ENCODE peak calls at places on chromosomes 12 and 14, in nine cellular contexts. E is transverse colon; R is CD8-positive, alpha-beta T cell; W is heart right ventricle; A is retinal pigment epithelial cell; X is choroid plexus epithelial cell; L is sigmoid colon; M is natural killer cell; U is GM06990. K is an unnamed sample.

GRCh38 chr12:70319632-70320031 is 46.5 kb upstream of the KCNMB4 start:
- DNase-seq in E (no peak), R (no peak), W (no peak), A (no peak), X (no peak), L (no peak), M (no peak), U (no peak), K (no peak)

GRCh38 chr14:72617391-72618011 is 276.4 kb downstream of the DPF3 start:
- DNase-seq in E (no peak), R (peak), W (peak), A (peak), X (peak), L (no peak), M (peak), U (no peak), K (peak)

GRCh38 chr14:24692382-24693352 is 58.7 kb upstream of the GZMB start:
- DNase-seq in E (no peak), R (peak), W (no peak), A (no peak), X (no peak), L (no peak), M (peak), U (no peak), K (no peak)

GRCh38 chr14:73717998-73718741 is 4.0 kb upstream of the PNMA1 start:
- DNase-seq in E (peak), R (no peak), W (no peak), A (no peak), X (peak), L (peak), M (no peak), U (no peak), K (no peak)

GRCh38 chr14:23494223-23494622 is 24.7 kb downstream of the NGDN start:
- DNase-seq in E (no peak), R (no peak), W (no peak), A (peak), X (peak), L (no peak), M (no peak), U (no peak), K (no peak)

GRCh38 chr14:75306917-75307699 is 28.5 kb downstream of the FOS start:
- DNase-seq in E (no peak), R (no peak), W (no peak), A (no peak), X (peak), L (no peak), M (no peak), U (no peak), K (no peak)

GRCh38 chr12:113241191-113242017 is 20.1 kb downstream of the TPCN1 start:
- DNase-seq in E (peak), R (no peak), W (no peak), A (no peak), X (peak), L (no peak), M (no peak), U (no peak), K (no peak)

GRCh38 chr12:55019784-55020183 is at the start of gene NEUROD4:
- DNase-seq in E (no peak), R (no peak), W (no peak), A (peak), X (peak), L (no peak), M (no peak), U (no peak), K (peak)

GRCh38 chr14:75981826-75982723 is at the start of gene TGFB3:
- DNase-seq in E (peak), R (peak), W (peak), A (peak), X (peak), L (peak), M (peak), U (peak), K (peak)

GRCh38 chr12:113194971-113195391 is 9.5 kb downstream of the RITA1 start:
- DNase-seq in E (no peak), R (no peak), W (no peak), A (peak), X (peak), L (no peak), M (no peak), U (no peak), K (no peak)

GRCh38 chr12:130818381-130819247 is 20.4 kb downstream of the STX2 start:
- DNase-seq in E (peak), R (peak), W (peak), A (no peak), X (peak), L (peak), M (peak), U (peak), K (peak)

GRCh38 chr14:64026600-64026999 is 173.8 kb downstream of the SYNE2 start:
- DNase-seq in E (no peak), R (no peak), W (no peak), A (no peak), X (no peak), L (no peak), M (no peak), U (no peak), K (no peak)

GRCh38 chr12:2803635-2804380 is 8.7 kb upstream of the ITFG2 start:
- DNase-seq in E (no peak), R (no peak), W (no peak), A (no peak), X (no peak), L (no peak), M (no peak), U (no peak), K (no peak)

GRCh38 chr14:90061849-90062794 is at the start of gene KCNK13:
- DNase-seq in E (peak), R (no peak), W (peak), A (no peak), X (no peak), L (no peak), M (no peak), U (peak), K (no peak)

GRCh38 chr12:30754383-30754749 is 385 bp downstream of the CAPRIN2 start:
- DNase-seq in E (no peak), R (no peak), W (no peak), A (no peak), X (no peak), L (no peak), M (no peak), U (no peak), K (no peak)

GRCh38 chr14:40100544-40101196 is 668.4 kb upstream of the FBXO33 start:
- DNase-seq in E (no peak), R (no peak), W (no peak), A (no peak), X (no peak), L (no peak), M (no peak), U (no peak), K (no peak)

GRCh38 chr14:40221428-40221827 is 789.2 kb upstream of the FBXO33 start:
- DNase-seq in E (no peak), R (no peak), W (no peak), A (no peak), X (no peak), L (no peak), M (no peak), U (no peak), K (no peak)

GRCh38 chr12:54159140-54159539 is 29.6 kb downstream of the SMUG1 start:
- DNase-seq in E (no peak), R (no peak), W (no peak), A (no peak), X (peak), L (no peak), M (no peak), U (peak), K (peak)

GRCh38 chr12:46246021-46246700 is 22.7 kb downstream of the SLC38A1 start:
- DNase-seq in E (no peak), R (peak), W (no peak), A (no peak), X (no peak), L (no peak), M (no peak), U (no peak), K (no peak)

GRCh38 chr12:18824287-18824686 is 86.4 kb downstream of the CAPZA3 start:
- DNase-seq in E (no peak), R (no peak), W (no peak), A (no peak), X (no peak), L (no peak), M (no peak), U (no peak), K (no peak)

GRCh38 chr12:27460471-27460978 is 14.0 kb downstream of the SMCO2 start:
- DNase-seq in E (peak), R (no peak), W (no peak), A (no peak), X (peak), L (no peak), M (no peak), U (no peak), K (no peak)

GRCh38 chr12:16291032-16291431 is 13.5 kb upstream of the SLC15A5 start:
- DNase-seq in E (no peak), R (no peak), W (no peak), A (no peak), X (no peak), L (no peak), M (no peak), U (no peak), K (no peak)

GRCh38 chr14:54758041-54758440 is 144.6 kb downstream of the GCH1 start:
- DNase-seq in E (peak), R (no peak), W (no peak), A (no peak), X (no peak), L (no peak), M (no peak), U (no peak), K (no peak)

GRCh38 chr12:31832740-31833540 is 104.1 kb upstream of the AMN1 start:
- DNase-seq in E (no peak), R (peak), W (no peak), A (no peak), X (no peak), L (no peak), M (peak), U (peak), K (no peak)

GRCh38 chr14:61875483-61875882 is 113.3 kb downstream of the SNAPC1 start:
- DNase-seq in E (no peak), R (no peak), W (no peak), A (no peak), X (no peak), L (no peak), M (no peak), U (no peak), K (no peak)

GRCh38 chr12:43992856-43993255 is 157.0 kb downstream of the TMEM117 start:
- DNase-seq in E (no peak), R (no peak), W (no peak), A (no peak), X (no peak), L (no peak), M (no peak), U (no peak), K (no peak)

GRCh38 chr12:98578821-98579220 is 14.7 kb upstream of the SLC25A3 start:
- DNase-seq in E (peak), R (no peak), W (no peak), A (no peak), X (peak), L (no peak), M (no peak), U (no peak), K (no peak)

GRCh38 chr14:50085570-50086315 is 30.6 kb downstream of the VCPKMT start:
- DNase-seq in E (no peak), R (no peak), W (no peak), A (no peak), X (peak), L (no peak), M (peak), U (peak), K (no peak)

GRCh38 chr12:3832738-3833137 is 40.5 kb downstream of the PARP11 start:
- DNase-seq in E (no peak), R (no peak), W (no peak), A (no peak), X (peak), L (no peak), M (no peak), U (no peak), K (no peak)

GRCh38 chr12:67161322-67161918 is 107.7 kb upstream of the CAND1 start:
- DNase-seq in E (peak), R (peak), W (no peak), A (peak), X (peak), L (no peak), M (no peak), U (peak), K (no peak)

GRCh38 chr14:58301416-58301815 is 3.1 kb downstream of the ARID4A start:
- DNase-seq in E (no peak), R (no peak), W (no peak), A (no peak), X (no peak), L (no peak), M (no peak), U (no peak), K (no peak)

GRCh38 chr12:11581179-11581755 is 68.2 kb upstream of the ETV6 start:
- DNase-seq in E (peak), R (peak), W (no peak), A (peak), X (peak), L (peak), M (peak), U (no peak), K (peak)

GRCh38 chr12:103806807-103807206 is 34.2 kb downstream of the NT5DC3 start:
- DNase-seq in E (no peak), R (no peak), W (no peak), A (no peak), X (peak), L (peak), M (no peak), U (no peak), K (no peak)

DNA sequence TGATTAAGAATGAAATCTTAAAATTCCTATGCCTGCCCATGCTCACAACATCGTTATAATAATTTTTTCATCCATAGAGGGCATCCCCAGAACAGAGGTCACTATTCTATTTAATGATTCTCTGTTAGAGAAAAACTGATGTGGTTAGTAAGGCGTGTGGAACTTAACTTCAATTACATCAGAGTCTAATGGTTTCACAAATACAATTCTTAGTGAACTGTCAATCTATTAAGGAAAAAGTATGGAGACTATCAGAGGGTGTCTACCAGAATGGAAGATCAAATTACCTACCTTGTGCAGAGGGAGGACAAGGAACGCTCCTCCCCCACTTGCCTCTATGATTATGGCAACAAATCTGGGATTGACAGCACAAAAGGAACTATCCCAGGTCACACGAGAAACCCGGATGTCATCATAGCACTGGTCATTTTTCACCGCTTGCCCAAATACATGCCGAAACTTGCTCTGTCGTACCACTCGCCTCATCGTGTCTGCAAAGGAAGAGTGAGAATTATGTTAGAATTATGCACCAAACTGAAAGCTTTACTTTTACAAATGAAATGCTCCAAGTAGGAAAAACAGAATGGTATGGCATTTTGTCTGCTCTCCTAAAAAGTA is 30.4 kb downstream of the CORO1C start:
- DNase-seq in E (no peak), R (no peak), W (no peak), A (no peak), X (no peak), L (no peak), M (no peak), U (no peak), K (no peak)
- TF ChIP-seq CTCF in E (no peak), R (no peak), W (no peak), A (no peak), X (no peak), L (no peak), M (no peak), U (no peak), K (no peak)

GRCh38 chr12:99806304-99806703 is 158.8 kb downstream of the GARIN6 start:
- DNase-seq in E (no peak), R (no peak), W (no peak), A (no peak), X (no peak), L (no peak), M (no peak), U (no peak), K (no peak)

GRCh38 chr12:99809921-99810320 is 162.4 kb downstream of the GARIN6 start:
- DNase-seq in E (no peak), R (no peak), W (no peak), A (no peak), X (no peak), L (no peak), M (no peak), U (no peak), K (no peak)

DNA sequence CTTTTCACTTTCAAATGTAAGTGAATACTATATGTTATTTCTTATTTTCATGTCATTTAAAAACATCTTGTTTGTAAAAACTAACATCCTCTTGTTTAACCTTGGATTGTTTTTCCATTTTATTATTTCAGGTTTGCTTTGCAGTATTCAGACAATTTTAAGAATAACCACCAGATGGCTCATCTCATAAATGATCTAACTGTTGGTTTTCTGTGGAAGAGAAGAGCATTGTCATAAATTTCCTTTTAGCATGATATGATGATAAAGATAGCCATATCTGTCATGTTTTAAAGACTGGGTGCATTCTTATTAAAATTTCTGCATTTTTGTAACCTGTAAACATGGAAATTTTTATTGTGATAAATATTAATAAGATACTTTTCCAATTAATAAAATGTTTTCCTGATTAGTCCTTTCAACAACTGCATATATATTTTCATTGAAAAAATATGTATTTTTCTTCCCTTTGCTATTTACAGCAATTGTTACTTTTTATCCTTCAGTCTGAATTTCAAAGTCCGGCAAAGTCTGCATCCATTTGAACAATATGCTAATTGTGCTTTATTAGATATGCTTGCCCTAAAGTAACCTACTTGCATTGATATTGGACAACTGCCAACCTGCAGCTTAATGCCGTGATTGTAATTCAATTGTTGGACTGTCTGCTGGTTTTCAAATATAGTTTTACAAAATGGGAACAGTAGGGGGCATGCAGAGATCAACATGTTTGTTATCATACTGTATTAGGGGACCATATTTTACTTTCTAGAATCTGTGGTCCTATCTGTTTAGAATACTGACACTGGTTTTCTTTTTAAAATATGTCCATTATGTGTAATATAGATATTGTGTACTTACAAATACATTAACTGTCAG is 163.4 kb downstream of the GARIN6 start:
- DNase-seq in E (no peak), R (no peak), W (no peak), A (peak), X (peak), L (no peak), M (no peak), U (no peak), K (no peak)
- TF ChIP-seq CTCF in E (peak), R (no peak), W (peak), A (peak), X (peak), L (peak), M (no peak), U (peak), K (peak)

GRCh38 chr12:120257041-120257821 is 8.3 kb downstream of the PXN start:
- DNase-seq in E (no peak), R (no peak), W (peak), A (peak), X (peak), L (peak), M (no peak), U (no peak), K (no peak)
- TF ChIP-seq CTCF in E (no peak), R (no peak), W (peak), A (no peak), X (no peak), L (no peak), M (no peak), U (no peak), K (no peak)

GRCh38 chr12:123085730-123086487 is 65.0 kb downstream of the PITPNM2 start:
- DNase-seq in E (peak), R (no peak), W (peak), A (peak), X (no peak), L (no peak), M (no peak), U (no peak), K (no peak)
- TF ChIP-seq CTCF in E (no peak), R (no peak), W (no peak), A (no peak), X (no peak), L (no peak), M (no peak), U (no peak), K (no peak)

DNA sequence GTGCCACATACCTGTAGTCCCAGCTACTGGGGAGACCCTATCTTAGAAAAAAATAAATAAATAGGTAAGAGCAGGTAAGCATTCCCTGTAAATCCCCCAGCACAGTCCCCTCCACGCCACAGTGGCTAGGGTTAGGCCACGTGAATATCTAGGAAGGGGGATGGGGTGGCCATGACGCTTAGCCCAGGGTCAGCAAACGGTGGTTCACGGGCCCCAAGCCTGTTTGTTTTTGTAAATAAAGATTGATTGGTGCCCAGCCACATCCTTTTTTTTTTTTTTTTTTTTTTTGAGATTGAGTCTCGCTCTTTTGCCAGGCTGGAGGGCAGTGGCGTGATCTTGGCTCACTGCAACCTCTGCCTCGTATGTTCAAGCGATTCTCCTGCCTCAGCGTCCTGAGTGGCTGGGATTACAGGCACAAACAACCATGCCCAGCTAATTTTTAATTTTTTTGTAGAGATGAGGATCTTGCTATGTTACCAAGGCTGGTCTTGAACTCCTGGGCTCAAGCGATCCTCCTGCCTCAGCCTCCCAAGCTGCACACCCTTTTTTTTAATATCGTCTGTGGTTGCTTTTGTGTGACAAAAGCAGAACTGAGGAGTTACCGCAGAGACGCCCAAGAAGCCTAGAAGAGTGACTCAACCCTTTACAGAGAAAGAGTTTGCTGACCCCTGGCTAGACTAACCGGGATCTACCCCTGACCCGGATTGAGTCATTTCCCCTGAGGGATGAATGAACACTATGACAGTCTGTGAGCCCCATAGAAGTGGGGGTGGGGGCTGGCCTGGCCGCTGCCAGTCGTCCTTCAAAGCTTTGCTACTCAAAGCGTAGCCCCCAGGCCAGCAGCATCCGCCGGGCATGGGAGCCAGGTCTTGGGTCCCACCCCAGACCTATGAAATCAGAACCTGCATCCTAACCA is 113.7 kb upstream of the NCOR2 start:
- DNase-seq in E (no peak), R (no peak), W (peak), A (no peak), X (peak), L (no peak), M (no peak), U (peak), K (no peak)
- TF ChIP-seq CTCF in E (no peak), R (no peak), W (peak), A (peak), X (peak), L (no peak), M (no peak), U (peak), K (no peak)

GRCh38 chr14:85883971-85884370 is 354.0 kb downstream of the FLRT2 start:
- DNase-seq in E (no peak), R (no peak), W (no peak), A (no peak), X (no peak), L (no peak), M (no peak), U (no peak), K (no peak)
- TF ChIP-seq CTCF in E (no peak), R (no peak), W (no peak), A (no peak), X (no peak), L (no peak), M (no peak), U (no peak), K (no peak)

K was measured in progenitor cell of endocrine pancreas.